ENCODE peak calls at places on chromosomes 12 and 14, in eight cellular contexts. Z is adipocyte, F is GM12878, I is neural progenitor cell, P is astrocyte, W is mammary epithelial cell, J is PC-3, N is GM23248. X is an unnamed sample.

GRCh38 chr14:36222952-36223468 is 46.5 kb upstream of the PTCSC3 start:
- DNase-seq in Z (no peak), F (no peak), I (no peak), P (peak; percentile 12), W (no peak), J (no peak), N (peak; percentile 22), X (no peak)

GRCh38 chr12:62736596-62736995 is 198.4 kb downstream of the PPM1H start:
- DNase-seq in Z (no peak), F (no peak), I (no peak), P (no peak), W (peak; percentile 53), J (peak; percentile 49), N (no peak), X (no peak)

GRCh38 chr14:77106666-77107065 is 8.6 kb downstream of the CIPC start:
- DNase-seq in Z (no peak), F (no peak), I (peak; percentile 38), P (no peak), W (no peak), J (no peak), N (no peak), X (no peak)

GRCh38 chr14:24238123-24238522 is 4.3 kb downstream of the TINF2 start:
- DNase-seq in Z (no peak), F (no peak), I (no peak), P (no peak), W (peak; percentile 79), J (peak; percentile 48), N (no peak), X (no peak)

GRCh38 chr12:120234643-120235368 is 30.7 kb downstream of the PXN start:
- DNase-seq in Z (peak; percentile 94), F (no peak), I (peak; percentile 71), P (peak; percentile 97), W (peak; percentile 86), J (peak; percentile 99), N (peak; percentile 99), X (peak; percentile 96)

GRCh38 chr12:31263661-31264060 is 62.3 kb downstream of the SINHCAF start:
- DNase-seq in Z (no peak), F (no peak), I (no peak), P (no peak), W (no peak), J (no peak), N (peak; percentile 20), X (no peak)

GRCh38 chr12:106364261-106364660 is 6.7 kb downstream of the POLR3B start:
- DNase-seq in Z (no peak), F (no peak), I (no peak), P (no peak), W (no peak), J (no peak), N (no peak), X (no peak)

GRCh38 chr14:30882431-30882830 is 8.1 kb downstream of the COCH start:
- DNase-seq in Z (no peak), F (no peak), I (no peak), P (no peak), W (no peak), J (no peak), N (no peak), X (no peak)

GRCh38 chr12:12577786-12578185 is 15.1 kb upstream of the DUSP16 start:
- DNase-seq in Z (no peak), F (no peak), I (no peak), P (no peak), W (peak; percentile 56), J (peak; percentile 67), N (peak; percentile 22), X (no peak)

GRCh38 chr12:127133675-127134335 is 1133.2 kb upstream of the TMEM132C start:
- DNase-seq in Z (no peak), F (no peak), I (no peak), P (no peak), W (peak; percentile 33), J (peak; percentile 35), N (no peak), X (no peak)

GRCh38 chr14:61877050-61877390 is 114.8 kb downstream of the SNAPC1 start:
- DNase-seq in Z (no peak), F (no peak), I (no peak), P (no peak), W (no peak), J (no peak), N (no peak), X (no peak)

GRCh38 chr12:34398366-34398705 is 376.0 kb downstream of the ALG10 start:
- DNase-seq in Z (no peak), F (no peak), I (no peak), P (no peak), W (no peak), J (no peak), N (no peak), X (peak; percentile 30)

GRCh38 chr12:102811125-102811737 is 105.8 kb downstream of the PAH start:
- DNase-seq in Z (peak; percentile 64), F (no peak), I (peak; percentile 70), P (no peak), W (no peak), J (peak; percentile 45), N (peak; percentile 23), X (no peak)

GRCh38 chr12:126998747-126999285 is 1268.2 kb upstream of the TMEM132C start:
- DNase-seq in Z (no peak), F (no peak), I (peak; percentile 87), P (peak; percentile 30), W (no peak), J (no peak), N (peak; percentile 8), X (no peak)

GRCh38 chr14:82113710-82114109 is 580.1 kb upstream of the SEL1L start:
- DNase-seq in Z (no peak), F (no peak), I (no peak), P (no peak), W (no peak), J (no peak), N (no peak), X (no peak)

GRCh38 chr12:49295087-49296001 is at the start of gene PRPH:
- DNase-seq in Z (no peak), F (no peak), I (peak; percentile 65), P (no peak), W (no peak), J (no peak), N (peak; percentile 32), X (peak; percentile 71)

GRCh38 chr12:105235747-105236476 is at the start of gene APPL2:
- DNase-seq in Z (peak; percentile 97), F (peak; percentile 24), I (peak; percentile 93), P (peak; percentile 76), W (peak; percentile 78), J (peak; percentile 92), N (peak; percentile 97), X (peak; percentile 97)

GRCh38 chr12:31876568-31877424 is 82.4 kb upstream of the RESF1 start:
- DNase-seq in Z (no peak), F (no peak), I (no peak), P (no peak), W (no peak), J (no peak), N (no peak), X (no peak)

GRCh38 chr14:92959761-92960680 is 37.1 kb downstream of the CHGA start:
- DNase-seq in Z (no peak), F (no peak), I (no peak), P (no peak), W (no peak), J (peak; percentile 33), N (no peak), X (peak; percentile 36)

GRCh38 chr12:90622431-90622830 is 332.5 kb downstream of the CCER1 start:
- DNase-seq in Z (peak; percentile 72), F (no peak), I (no peak), P (peak; percentile 31), W (no peak), J (no peak), N (peak; percentile 34), X (no peak)

GRCh38 chr14:102738373-102739189 is 38.7 kb upstream of the TRAF3 start:
- DNase-seq in Z (no peak), F (no peak), I (no peak), P (no peak), W (no peak), J (no peak), N (no peak), X (no peak)
- H3K36me3 ChIP-seq in Z (no peaks in the 10 kb centered on the region), F (no peaks in the 10 kb centered on the region), I (no peaks in the 10 kb centered on the region), P (no peaks in the 10 kb centered on the region), W (no peaks in the 10 kb centered on the region), J (peaks cover 4% of the 10 kb centered on the region), N (peaks cover 3% of the 10 kb centered on the region), X (no peaks in the 10 kb centered on the region)

GRCh38 chr12:52149182-52149641 is 42.6 kb downstream of the KRT80 start:
- DNase-seq in Z (peak; percentile 12), F (no peak), I (no peak), P (no peak), W (no peak), J (no peak), N (no peak), X (no peak)

GRCh38 chr12:52151153-52151858 is 40.5 kb downstream of the KRT80 start:
- DNase-seq in Z (no peak), F (no peak), I (no peak), P (no peak), W (no peak), J (no peak), N (no peak), X (no peak)

GRCh38 chr12:52149651-52150241 is 42.1 kb downstream of the KRT80 start:
- DNase-seq in Z (no peak), F (no peak), I (no peak), P (no peak), W (peak; percentile 51), J (no peak), N (no peak), X (no peak)

GRCh38 chr12:52152905-52153317 is 38.9 kb downstream of the KRT80 start:
- DNase-seq in Z (no peak), F (no peak), I (no peak), P (no peak), W (no peak), J (no peak), N (no peak), X (peak; percentile 53)

GRCh38 chr12:52151859-52152783 is 39.7 kb downstream of the KRT80 start:
- DNase-seq in Z (peak; percentile 32), F (no peak), I (peak; percentile 93), P (no peak), W (peak; percentile 95), J (peak; percentile 82), N (peak; percentile 84), X (peak; percentile 92)
- H3K9ac ChIP-seq in Z (peak overlapping the region; percentile 60), F (no peak overlapping the region), I (peak overlapping the region; percentile 51), P (peak overlapping the region; percentile 55), W (peak overlapping the region; percentile 84), J (peak overlapping the region; percentile 72), N (peak overlapping the region; percentile 76), X (no peak overlapping the region)

GRCh38 chr12:56425188-56425587 is 24.0 kb downstream of the TIMELESS start:
- DNase-seq in Z (no peak), F (no peak), I (no peak), P (no peak), W (no peak), J (no peak), N (no peak), X (no peak)

GRCh38 chr12:56425940-56426438 is 23.2 kb downstream of the TIMELESS start:
- DNase-seq in Z (no peak), F (no peak), I (no peak), P (no peak), W (no peak), J (no peak), N (no peak), X (no peak)

GRCh38 chr12:56417739-56418138 is 31.5 kb downstream of the TIMELESS start:
- DNase-seq in Z (no peak), F (no peak), I (no peak), P (no peak), W (no peak), J (no peak), N (no peak), X (no peak)

GRCh38 chr12:56420411-56420810 is 28.8 kb downstream of the TIMELESS start:
- DNase-seq in Z (no peak), F (no peak), I (no peak), P (no peak), W (no peak), J (no peak), N (no peak), X (no peak)
- H3K36me3 ChIP-seq in Z (peaks cover 13% of the 10 kb centered on the region), F (peaks cover 16% of the 10 kb centered on the region), I (peaks cover 4% of the 10 kb centered on the region), P (peaks cover 25% of the 10 kb centered on the region), W (peaks cover 16% of the 10 kb centered on the region), J (peaks cover 32% of the 10 kb centered on the region), N (no peaks in the 10 kb centered on the region), X (peaks cover 6% of the 10 kb centered on the region)

GRCh38 chr14:105526781-105527380 is 498 bp downstream of the TMEM121 start:
- DNase-seq in Z (peak; percentile 40), F (no peak), I (peak; percentile 22), P (no peak), W (no peak), J (no peak), N (peak; percentile 37), X (peak; percentile 81)
- H3K9ac ChIP-seq in Z (no peak overlapping the region), F (no peak overlapping the region), I (no peak overlapping the region), P (peak overlapping the region; percentile 52), W (no peak overlapping the region), J (peak overlapping the region; percentile 74), N (peak overlapping the region; percentile 48), X (no peak overlapping the region)

X was measured in kidney.